ENCODE peak calls at places on chromosomes 3 and 15, in six cellular contexts. H is HCT116, U is spleen, R is SK-N-SH, J is H1, V is SK-N-MC. C is an unnamed sample.

GRCh38 chr3:177516130-177517011 is 319.1 kb upstream of the TBL1XR1 start:
- DNase-seq in H (no peak), U (peak; percentile 74), R (no peak), J (no peak), V (peak; percentile 32), C (peak; percentile 54)

GRCh38 chr3:126850370-126851085 is 132.4 kb upstream of the PLXNA1 start:
- DNase-seq in H (no peak), U (peak; percentile 37), R (no peak), J (peak; percentile 68), V (no peak), C (no peak)

GRCh38 chr3:10992017-10992945 is at the start of gene SLC6A1:
- DNase-seq in H (no peak), U (no peak), R (peak; percentile 82), J (peak; percentile 83), V (no peak), C (no peak)

GRCh38 chr3:195900426-195901355 is 7.7 kb downstream of the TNK2 start:
- DNase-seq in H (no peak), U (peak; percentile 94), R (no peak), J (no peak), V (no peak), C (peak; percentile 92)

GRCh38 chr15:100570735-100571363 is 31.1 kb downstream of the LINS1 start:
- DNase-seq in H (no peak), U (no peak), R (no peak), J (no peak), V (no peak), C (no peak)

GRCh38 chr3:83035704-83036010 is 1274.2 kb upstream of the GBE1 start:
- DNase-seq in H (no peak), U (peak; percentile 53), R (no peak), J (no peak), V (no peak), C (no peak)

GRCh38 chr15:39511000-39511914 is 69.6 kb upstream of the THBS1 start:
- DNase-seq in H (peak; percentile 0), U (no peak), R (no peak), J (no peak), V (no peak), C (no peak)

GRCh38 chr3:115961390-115961789 is 338.1 kb downstream of the GAP43 start:
- DNase-seq in H (no peak), U (no peak), R (no peak), J (no peak), V (no peak), C (no peak)

DNA sequence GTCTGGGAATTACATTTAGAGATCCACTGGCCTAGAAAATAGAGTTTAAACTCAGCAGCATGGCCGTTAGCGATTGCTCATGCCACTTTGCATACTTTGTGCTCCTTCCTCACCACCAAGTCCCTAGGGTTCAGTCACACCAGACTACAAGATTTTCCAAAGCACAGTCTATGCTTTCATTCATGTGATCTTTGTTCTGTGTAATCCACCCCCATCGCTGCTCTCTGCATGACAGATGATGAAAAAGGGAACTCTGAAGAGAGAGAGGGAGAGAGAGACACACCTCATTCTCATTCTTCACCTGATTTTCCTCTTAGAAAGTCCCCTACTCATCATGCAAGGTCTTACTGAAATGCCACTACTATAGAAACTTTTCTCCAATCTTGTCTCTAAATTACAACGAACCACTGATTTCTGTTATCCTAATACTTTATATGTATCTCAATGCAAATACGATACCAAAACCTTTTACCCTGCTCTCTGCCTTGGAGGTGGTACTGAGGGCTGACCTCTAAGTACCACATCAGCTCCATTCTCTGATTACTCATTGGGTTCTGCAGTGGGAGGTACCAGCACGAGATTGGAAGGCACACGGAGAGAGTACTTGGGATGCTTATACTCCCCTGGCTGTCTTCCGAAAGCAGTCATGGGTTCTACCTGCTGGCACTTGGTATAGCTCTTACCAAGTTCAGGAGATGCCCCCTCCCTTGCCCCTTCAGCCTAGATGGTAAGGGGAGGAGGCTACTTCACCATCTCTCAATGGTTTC is 1.1 kb upstream of the PARP15 start:
- DNase-seq in H (no peak), U (no peak), R (no peak), J (no peak), V (no peak), C (no peak)
- TF ChIP-seq POLR2AphosphoS5 in H (no peak), U (peak; percentile 13), R (no peak), J (no peak), V (no peak), C (no peak)

GRCh38 chr3:159634414-159634813 is 354.2 kb upstream of the IL12A start:
- DNase-seq in H (no peak), U (no peak), R (no peak), J (no peak), V (no peak), C (no peak)
- H3K27ac ChIP-seq in H (no peak overlapping the region), U (no peak overlapping the region), R (no peak overlapping the region), J (no peak overlapping the region), V (no peak overlapping the region), C (no peak overlapping the region)

DNA sequence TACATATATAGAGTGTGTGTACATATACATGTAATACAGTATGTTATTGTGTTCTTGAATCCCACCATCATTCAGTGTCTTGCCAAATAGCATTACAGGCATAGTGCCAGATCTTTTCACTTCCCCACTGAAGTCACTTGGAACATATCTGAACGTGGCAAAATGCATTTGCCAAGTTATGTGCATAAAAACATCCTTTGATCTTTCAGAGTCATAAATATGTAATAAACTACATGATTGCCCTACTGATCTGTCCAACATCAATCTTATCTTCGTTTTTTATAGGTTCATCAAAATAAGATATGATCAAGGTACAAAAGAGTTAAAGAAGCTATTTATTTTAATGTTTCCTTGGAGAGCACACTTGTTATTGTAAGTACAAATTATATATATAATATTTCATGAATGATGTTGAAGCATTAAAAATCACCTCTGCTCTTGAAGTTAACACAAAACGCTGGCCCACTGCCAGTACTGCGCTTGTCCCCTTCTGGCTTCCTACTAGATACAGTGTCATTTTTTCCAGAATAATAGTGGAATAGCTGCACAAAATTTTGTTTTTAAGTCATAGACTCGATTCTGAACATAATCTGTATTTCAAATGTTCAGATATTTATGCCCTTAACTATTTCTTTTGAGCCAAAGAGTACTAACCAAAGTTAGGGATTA is 549.5 kb upstream of the ARRDC4 start:
- DNase-seq in H (no peak), U (no peak), R (no peak), J (no peak), V (no peak), C (no peak)
- H3K9me3 ChIP-seq in H (no peaks in the 10 kb centered on the region), U (no peaks in the 10 kb centered on the region), R (no peaks in the 10 kb centered on the region), J (no peaks in the 10 kb centered on the region), V (no peaks in the 10 kb centered on the region), C (no peaks in the 10 kb centered on the region)

GRCh38 chr3:42503251-42503924 is 945 bp downstream of the VIPR1 start:
- DNase-seq in H (no peak), U (peak; percentile 47), R (no peak), J (no peak), V (no peak), C (peak; percentile 47)

GRCh38 chr3:42501321-42501680 is 1.1 kb upstream of the VIPR1 start:
- DNase-seq in H (no peak), U (no peak), R (peak; percentile 44), J (peak; percentile 71), V (no peak), C (peak; percentile 52)

GRCh38 chr3:42501681-42502428 is 588 bp upstream of the VIPR1 start:
- DNase-seq in H (no peak), U (peak; percentile 91), R (peak; percentile 85), J (peak; percentile 76), V (no peak), C (peak; percentile 80)

GRCh38 chr3:42503957-42504333 is 1.5 kb downstream of the VIPR1 start:
- DNase-seq in H (no peak), U (peak; percentile 64), R (no peak), J (peak; percentile 28), V (no peak), C (peak; percentile 31)

GRCh38 chr3:42502429-42503250 is at the start of gene VIPR1:
- DNase-seq in H (peak; percentile 73), U (peak; percentile 95), R (peak; percentile 92), J (peak; percentile 99), V (no peak), C (peak; percentile 87)
- TF ChIP-seq POLR2AphosphoS5 in H (peak; percentile 95), U (peak; percentile 75), R (no peak), J (no peak), V (peak; percentile 35), C (no peak)

DNA sequence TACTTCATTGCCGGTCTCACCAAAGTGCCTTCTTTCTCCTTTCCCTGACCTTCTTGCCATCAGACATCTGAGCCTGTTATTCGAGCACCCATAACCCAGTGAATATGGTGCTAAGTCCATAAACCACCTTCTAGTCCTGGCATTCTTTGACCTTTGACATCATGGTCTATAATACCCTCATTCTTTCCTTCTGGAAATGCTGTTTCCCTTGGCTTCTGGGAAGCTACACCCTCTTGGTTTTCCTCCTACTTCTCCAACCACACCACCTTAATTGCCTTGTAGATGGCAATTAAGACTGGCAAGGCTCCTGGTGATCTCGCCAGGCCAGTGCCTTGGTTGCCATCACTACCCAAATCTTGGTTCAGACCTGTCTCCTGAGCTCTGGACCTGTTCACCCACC is 56.1 kb upstream of the TRAK1 start:
- DNase-seq in H (no peak), U (no peak), R (no peak), J (no peak), V (no peak), C (no peak)
- H3K27ac ChIP-seq in H (no peak overlapping the region), U (no peak overlapping the region), R (no peak overlapping the region), J (no peak overlapping the region), V (no peak overlapping the region), C (peak overlapping the region; percentile 90)

GRCh38 chr3:140285380-140285779 is 350.4 kb downstream of the CLSTN2 start:
- DNase-seq in H (no peak), U (no peak), R (no peak), J (no peak), V (no peak), C (no peak)
- H3K9me3 ChIP-seq in H (no peaks in the 10 kb centered on the region), U (no peaks in the 10 kb centered on the region), R (no peaks in the 10 kb centered on the region), J (no peaks in the 10 kb centered on the region), V (no peaks in the 10 kb centered on the region), C (no peaks in the 10 kb centered on the region)

GRCh38 chr3:49017229-49017615 is 1.2 kb downstream of the DALRD3 start:
- DNase-seq in H (no peak), U (no peak), R (no peak), J (no peak), V (no peak), C (no peak)

GRCh38 chr3:49015765-49016164 is 2.6 kb downstream of the DALRD3 start:
- DNase-seq in H (no peak), U (no peak), R (no peak), J (no peak), V (no peak), C (peak; percentile 72)

GRCh38 chr3:49017978-49018706 is at the start of gene DALRD3:
- DNase-seq in H (peak; percentile 79), U (peak; percentile 92), R (peak; percentile 89), J (peak; percentile 85), V (no peak), C (peak; percentile 47)

GRCh38 chr3:49017646-49017977 is 768 bp downstream of the DALRD3 start:
- DNase-seq in H (no peak), U (no peak), R (no peak), J (peak; percentile 61), V (no peak), C (no peak)

GRCh38 chr3:49016414-49017228 is 1.8 kb downstream of the DALRD3 start:
- DNase-seq in H (no peak), U (no peak), R (peak; percentile 11), J (no peak), V (no peak), C (no peak)
- TF ChIP-seq POLR2AphosphoS5 in H (peak; percentile 33), U (no peak), R (peak; percentile 31), J (no peak), V (no peak), C (no peak)

GRCh38 chr15:51884517-51885236 is 55.2 kb downstream of the TMOD3 start:
- DNase-seq in H (no peak), U (no peak), R (no peak), J (no peak), V (no peak), C (no peak)
- H3K27ac ChIP-seq in H (peak overlapping the region; percentile 43), U (no peak overlapping the region), R (no peak overlapping the region), J (no peak overlapping the region), V (peak overlapping the region; percentile 9), C (no peak overlapping the region)

C was measured in breast epithelium.